ENCODE peak calls at places on chromosomes 5 and 9, in eight cellular contexts. One of them, this sample, is unnamed.

GRCh38 chr9:69645488-69645887 is 26.7 kb downstream of the APBA1 start:
- DNase-seq in neural progenitor cell: peak
- DNase-seq in upper lobe of right lung: peak
- DNase-seq in CD4-positive, alpha-beta T cell: no peak
- DNase-seq in dorsolateral prefrontal cortex: peak
- DNase-seq in CD8-positive, alpha-beta T cell: no peak
- DNase-seq in esophagus squamous epithelium: no peak
- DNase-seq in mammary epithelial cell: peak
- DNase-seq in this sample: no peak

GRCh38 chr5:59067976-59068651 is 485.2 kb downstream of the RAB3C start:
- DNase-seq in esophagus squamous epithelium: no peak
- DNase-seq in CD4-positive, alpha-beta T cell: no peak
- DNase-seq in upper lobe of right lung: no peak
- DNase-seq in neural progenitor cell: no peak
- DNase-seq in mammary epithelial cell: no peak
- DNase-seq in CD8-positive, alpha-beta T cell: no peak
- DNase-seq in dorsolateral prefrontal cortex: no peak
- DNase-seq in this sample: no peak

GRCh38 chr9:110744753-110745522 is 76.3 kb downstream of the MUSK start:
- DNase-seq in CD8-positive, alpha-beta T cell: no peak
- DNase-seq in CD4-positive, alpha-beta T cell: no peak
- DNase-seq in mammary epithelial cell: peak
- DNase-seq in esophagus squamous epithelium: no peak
- DNase-seq in dorsolateral prefrontal cortex: no peak
- DNase-seq in upper lobe of right lung: no peak
- DNase-seq in neural progenitor cell: no peak
- DNase-seq in this sample: no peak

GRCh38 chr9:126262738-126263137 is 63.9 kb upstream of the MVB12B start:
- DNase-seq in upper lobe of right lung: no peak
- DNase-seq in CD4-positive, alpha-beta T cell: no peak
- DNase-seq in CD8-positive, alpha-beta T cell: no peak
- DNase-seq in esophagus squamous epithelium: no peak
- DNase-seq in mammary epithelial cell: no peak
- DNase-seq in neural progenitor cell: no peak
- DNase-seq in dorsolateral prefrontal cortex: no peak
- DNase-seq in this sample: no peak

GRCh38 chr5:135193213-135194125 is 159.4 kb upstream of the PITX1 start:
- DNase-seq in CD8-positive, alpha-beta T cell: no peak
- DNase-seq in mammary epithelial cell: peak
- DNase-seq in CD4-positive, alpha-beta T cell: no peak
- DNase-seq in dorsolateral prefrontal cortex: no peak
- DNase-seq in upper lobe of right lung: no peak
- DNase-seq in esophagus squamous epithelium: no peak
- DNase-seq in neural progenitor cell: no peak
- DNase-seq in this sample: no peak

GRCh38 chr5:68114641-68115040 is 100.9 kb upstream of the PIK3R1 start:
- DNase-seq in mammary epithelial cell: peak
- DNase-seq in CD8-positive, alpha-beta T cell: no peak
- DNase-seq in esophagus squamous epithelium: no peak
- DNase-seq in upper lobe of right lung: no peak
- DNase-seq in CD4-positive, alpha-beta T cell: no peak
- DNase-seq in neural progenitor cell: no peak
- DNase-seq in dorsolateral prefrontal cortex: no peak
- DNase-seq in this sample: no peak

GRCh38 chr5:158995694-158996173 is 104.0 kb downstream of the EBF1 start:
- DNase-seq in dorsolateral prefrontal cortex: no peak
- DNase-seq in CD4-positive, alpha-beta T cell: no peak
- DNase-seq in esophagus squamous epithelium: no peak
- DNase-seq in neural progenitor cell: no peak
- DNase-seq in CD8-positive, alpha-beta T cell: no peak
- DNase-seq in upper lobe of right lung: no peak
- DNase-seq in mammary epithelial cell: no peak
- DNase-seq in this sample: no peak

GRCh38 chr5:27652505-27652904 is 614.1 kb upstream of the CDH9 start:
- DNase-seq in CD8-positive, alpha-beta T cell: no peak
- DNase-seq in mammary epithelial cell: no peak
- DNase-seq in esophagus squamous epithelium: no peak
- DNase-seq in dorsolateral prefrontal cortex: no peak
- DNase-seq in CD4-positive, alpha-beta T cell: no peak
- DNase-seq in neural progenitor cell: peak
- DNase-seq in upper lobe of right lung: no peak
- DNase-seq in this sample: no peak

GRCh38 chr5:141121563-141121962 is at the start of gene PCDHB4:
- DNase-seq in upper lobe of right lung: peak
- DNase-seq in dorsolateral prefrontal cortex: no peak
- DNase-seq in neural progenitor cell: peak
- DNase-seq in CD8-positive, alpha-beta T cell: no peak
- DNase-seq in esophagus squamous epithelium: no peak
- DNase-seq in mammary epithelial cell: peak
- DNase-seq in CD4-positive, alpha-beta T cell: no peak
- DNase-seq in this sample: no peak

GRCh38 chr5:141814064-141814982 is 63.9 kb downstream of the PCDH1 start:
- DNase-seq in CD4-positive, alpha-beta T cell: peak
- DNase-seq in CD8-positive, alpha-beta T cell: peak
- DNase-seq in mammary epithelial cell: peak
- DNase-seq in esophagus squamous epithelium: no peak
- DNase-seq in dorsolateral prefrontal cortex: peak
- DNase-seq in upper lobe of right lung: peak
- DNase-seq in neural progenitor cell: peak
- DNase-seq in this sample: peak

GRCh38 chr9:110742741-110743371 is 74.3 kb downstream of the MUSK start:
- DNase-seq in mammary epithelial cell: no peak
- DNase-seq in upper lobe of right lung: no peak
- DNase-seq in dorsolateral prefrontal cortex: no peak
- DNase-seq in esophagus squamous epithelium: no peak
- DNase-seq in CD4-positive, alpha-beta T cell: no peak
- DNase-seq in neural progenitor cell: peak
- DNase-seq in CD8-positive, alpha-beta T cell: no peak
- DNase-seq in this sample: no peak

GRCh38 chr5:56200856-56201638 is 32.1 kb downstream of the ANKRD55 start:
- DNase-seq in mammary epithelial cell: peak
- DNase-seq in neural progenitor cell: peak
- DNase-seq in upper lobe of right lung: no peak
- DNase-seq in dorsolateral prefrontal cortex: peak
- DNase-seq in esophagus squamous epithelium: no peak
- DNase-seq in CD8-positive, alpha-beta T cell: peak
- DNase-seq in CD4-positive, alpha-beta T cell: peak
- DNase-seq in this sample: peak

GRCh38 chr5:140566665-140567064 is 2.0 kb downstream of the SLC35A4 start:
- DNase-seq in neural progenitor cell: no peak
- DNase-seq in dorsolateral prefrontal cortex: no peak
- DNase-seq in upper lobe of right lung: no peak
- DNase-seq in CD4-positive, alpha-beta T cell: no peak
- DNase-seq in CD8-positive, alpha-beta T cell: no peak
- DNase-seq in mammary epithelial cell: no peak
- DNase-seq in esophagus squamous epithelium: no peak
- DNase-seq in this sample: no peak

GRCh38 chr5:195401-196160 is 4.3 kb downstream of the LRRC14B start:
- DNase-seq in esophagus squamous epithelium: no peak
- DNase-seq in neural progenitor cell: peak
- DNase-seq in dorsolateral prefrontal cortex: peak
- DNase-seq in upper lobe of right lung: peak
- DNase-seq in mammary epithelial cell: no peak
- DNase-seq in CD4-positive, alpha-beta T cell: no peak
- DNase-seq in CD8-positive, alpha-beta T cell: no peak
- DNase-seq in this sample: no peak
- TF ChIP-seq CTCF in esophagus squamous epithelium: no peak
- TF ChIP-seq CTCF in neural progenitor cell: peak
- TF ChIP-seq CTCF in dorsolateral prefrontal cortex: no peak
- TF ChIP-seq CTCF in upper lobe of right lung: no peak
- TF ChIP-seq CTCF in mammary epithelial cell: no peak
- TF ChIP-seq CTCF in CD4-positive, alpha-beta T cell: no peak
- TF ChIP-seq CTCF in CD8-positive, alpha-beta T cell: no peak
- TF ChIP-seq CTCF in this sample: no peak

GRCh38 chr5:181173027-181173419 is 25.6 kb downstream of the OR2V2 start:
- DNase-seq in neural progenitor cell: no peak
- DNase-seq in dorsolateral prefrontal cortex: no peak
- DNase-seq in upper lobe of right lung: no peak
- DNase-seq in esophagus squamous epithelium: no peak
- DNase-seq in CD4-positive, alpha-beta T cell: peak
- DNase-seq in CD8-positive, alpha-beta T cell: peak
- DNase-seq in mammary epithelial cell: no peak
- DNase-seq in this sample: no peak
- TF ChIP-seq CTCF in neural progenitor cell: peak
- TF ChIP-seq CTCF in dorsolateral prefrontal cortex: no peak
- TF ChIP-seq CTCF in upper lobe of right lung: no peak
- TF ChIP-seq CTCF in esophagus squamous epithelium: no peak
- TF ChIP-seq CTCF in CD4-positive, alpha-beta T cell: peak
- TF ChIP-seq CTCF in CD8-positive, alpha-beta T cell: no peak
- TF ChIP-seq CTCF in mammary epithelial cell: no peak
- TF ChIP-seq CTCF in this sample: peak

DNA sequence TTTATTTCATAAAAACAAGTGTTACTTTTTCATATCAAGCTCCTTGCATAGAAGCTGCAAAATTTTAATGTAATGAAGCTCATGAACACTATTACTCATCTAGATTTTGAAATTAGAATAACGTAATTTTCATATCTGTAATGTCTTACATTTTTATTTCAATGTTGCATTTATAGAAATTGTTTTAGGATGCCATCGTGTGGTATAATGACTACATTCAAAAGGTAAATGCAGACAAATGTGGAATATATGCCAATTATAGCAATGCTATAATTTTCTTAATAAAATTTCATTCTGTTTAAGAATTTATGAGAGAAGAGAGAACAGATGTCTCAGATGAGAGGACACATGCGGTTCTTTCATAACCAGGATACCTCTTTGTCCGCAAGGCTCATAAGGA is 230.2 kb downstream of the TMEM232 start:
- DNase-seq in CD8-positive, alpha-beta T cell: no peak
- DNase-seq in dorsolateral prefrontal cortex: no peak
- DNase-seq in CD4-positive, alpha-beta T cell: no peak
- DNase-seq in esophagus squamous epithelium: no peak
- DNase-seq in mammary epithelial cell: no peak
- DNase-seq in upper lobe of right lung: no peak
- DNase-seq in neural progenitor cell: no peak
- DNase-seq in this sample: no peak
- TF ChIP-seq CTCF in CD8-positive, alpha-beta T cell: no peak
- TF ChIP-seq CTCF in dorsolateral prefrontal cortex: no peak
- TF ChIP-seq CTCF in CD4-positive, alpha-beta T cell: no peak
- TF ChIP-seq CTCF in esophagus squamous epithelium: no peak
- TF ChIP-seq CTCF in mammary epithelial cell: no peak
- TF ChIP-seq CTCF in upper lobe of right lung: no peak
- TF ChIP-seq CTCF in neural progenitor cell: no peak
- TF ChIP-seq CTCF in this sample: no peak

GRCh38 chr5:168989731-168990505 is 311.0 kb downstream of the SLIT3 start:
- DNase-seq in esophagus squamous epithelium: no peak
- DNase-seq in CD8-positive, alpha-beta T cell: no peak
- DNase-seq in upper lobe of right lung: no peak
- DNase-seq in dorsolateral prefrontal cortex: no peak
- DNase-seq in mammary epithelial cell: no peak
- DNase-seq in CD4-positive, alpha-beta T cell: no peak
- DNase-seq in neural progenitor cell: no peak
- DNase-seq in this sample: no peak

GRCh38 chr5:168991311-168991710 is 309.6 kb downstream of the SLIT3 start:
- DNase-seq in mammary epithelial cell: peak
- DNase-seq in CD8-positive, alpha-beta T cell: no peak
- DNase-seq in neural progenitor cell: no peak
- DNase-seq in upper lobe of right lung: no peak
- DNase-seq in CD4-positive, alpha-beta T cell: no peak
- DNase-seq in esophagus squamous epithelium: no peak
- DNase-seq in dorsolateral prefrontal cortex: no peak
- DNase-seq in this sample: no peak

GRCh38 chr5:168995024-168995423 is 305.9 kb downstream of the SLIT3 start:
- DNase-seq in CD4-positive, alpha-beta T cell: no peak
- DNase-seq in upper lobe of right lung: no peak
- DNase-seq in dorsolateral prefrontal cortex: no peak
- DNase-seq in esophagus squamous epithelium: no peak
- DNase-seq in mammary epithelial cell: no peak
- DNase-seq in neural progenitor cell: no peak
- DNase-seq in CD8-positive, alpha-beta T cell: no peak
- DNase-seq in this sample: no peak

GRCh38 chr5:168991991-168992390 is 308.9 kb downstream of the SLIT3 start:
- DNase-seq in CD8-positive, alpha-beta T cell: no peak
- DNase-seq in dorsolateral prefrontal cortex: no peak
- DNase-seq in neural progenitor cell: no peak
- DNase-seq in upper lobe of right lung: no peak
- DNase-seq in esophagus squamous epithelium: no peak
- DNase-seq in mammary epithelial cell: no peak
- DNase-seq in CD4-positive, alpha-beta T cell: no peak
- DNase-seq in this sample: no peak

GRCh38 chr5:168992687-168993086 is 308.3 kb downstream of the SLIT3 start:
- DNase-seq in mammary epithelial cell: peak
- DNase-seq in neural progenitor cell: peak
- DNase-seq in CD8-positive, alpha-beta T cell: no peak
- DNase-seq in CD4-positive, alpha-beta T cell: no peak
- DNase-seq in esophagus squamous epithelium: no peak
- DNase-seq in upper lobe of right lung: no peak
- DNase-seq in dorsolateral prefrontal cortex: no peak
- DNase-seq in this sample: peak
- TF ChIP-seq CTCF in mammary epithelial cell: peak
- TF ChIP-seq CTCF in neural progenitor cell: peak
- TF ChIP-seq CTCF in CD8-positive, alpha-beta T cell: no peak
- TF ChIP-seq CTCF in CD4-positive, alpha-beta T cell: no peak
- TF ChIP-seq CTCF in esophagus squamous epithelium: peak
- TF ChIP-seq CTCF in upper lobe of right lung: peak
- TF ChIP-seq CTCF in dorsolateral prefrontal cortex: peak
- TF ChIP-seq CTCF in this sample: peak

DNA sequence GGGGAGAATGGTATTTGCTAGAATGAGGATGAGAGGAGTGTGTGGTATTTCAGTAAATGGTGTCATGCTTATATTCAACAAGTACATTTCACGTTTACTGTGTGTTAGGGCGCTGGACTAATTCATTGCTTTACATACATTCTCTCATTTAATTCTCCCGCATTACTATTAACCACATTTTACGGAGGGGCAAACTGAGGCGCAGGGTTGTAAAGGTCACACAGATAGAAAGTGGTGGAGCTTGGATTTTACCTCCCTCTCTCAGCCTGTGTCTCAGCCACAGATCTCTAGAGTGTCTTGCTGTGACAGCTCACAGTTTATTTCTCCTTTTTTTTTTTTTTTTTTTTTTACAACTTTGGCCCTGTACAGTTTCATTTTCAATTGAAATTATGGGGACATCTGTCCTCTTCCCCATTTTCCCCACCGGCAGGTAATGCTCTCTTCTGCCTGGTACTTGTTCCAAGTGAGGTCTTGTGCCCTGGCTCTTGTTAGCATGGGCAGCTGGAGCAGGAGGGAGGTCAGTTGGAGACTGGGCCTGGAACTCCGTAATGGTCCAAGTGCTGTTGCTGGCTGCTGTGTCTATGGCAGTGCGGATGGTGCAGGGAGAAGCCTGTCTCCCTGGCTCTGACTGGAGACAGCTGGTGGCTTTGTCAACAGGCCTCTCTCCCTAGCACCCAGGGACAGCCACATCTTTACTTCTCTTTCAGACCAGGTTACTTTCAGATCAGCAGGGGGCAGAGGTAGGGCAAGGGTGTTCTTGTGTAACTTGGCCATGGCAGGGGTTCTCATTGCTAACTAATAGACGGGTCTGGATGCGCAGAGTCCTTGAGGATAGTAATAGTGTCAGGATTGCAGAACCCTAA is 20.5 kb upstream of the NDST1 start:
- DNase-seq in CD8-positive, alpha-beta T cell: no peak
- DNase-seq in neural progenitor cell: no peak
- DNase-seq in dorsolateral prefrontal cortex: no peak
- DNase-seq in mammary epithelial cell: peak
- DNase-seq in CD4-positive, alpha-beta T cell: no peak
- DNase-seq in upper lobe of right lung: no peak
- DNase-seq in esophagus squamous epithelium: no peak
- DNase-seq in this sample: no peak
- TF ChIP-seq CTCF in CD8-positive, alpha-beta T cell: no peak
- TF ChIP-seq CTCF in neural progenitor cell: no peak
- TF ChIP-seq CTCF in dorsolateral prefrontal cortex: no peak
- TF ChIP-seq CTCF in mammary epithelial cell: peak
- TF ChIP-seq CTCF in CD4-positive, alpha-beta T cell: no peak
- TF ChIP-seq CTCF in upper lobe of right lung: peak
- TF ChIP-seq CTCF in esophagus squamous epithelium: peak
- TF ChIP-seq CTCF in this sample: peak

GRCh38 chr5:66348387-66349125 is 204.5 kb downstream of the SREK1 start:
- DNase-seq in neural progenitor cell: no peak
- DNase-seq in upper lobe of right lung: no peak
- DNase-seq in CD4-positive, alpha-beta T cell: no peak
- DNase-seq in CD8-positive, alpha-beta T cell: no peak
- DNase-seq in dorsolateral prefrontal cortex: no peak
- DNase-seq in esophagus squamous epithelium: no peak
- DNase-seq in mammary epithelial cell: no peak
- DNase-seq in this sample: no peak
- TF ChIP-seq CTCF in neural progenitor cell: no peak
- TF ChIP-seq CTCF in upper lobe of right lung: no peak
- TF ChIP-seq CTCF in CD4-positive, alpha-beta T cell: no peak
- TF ChIP-seq CTCF in CD8-positive, alpha-beta T cell: no peak
- TF ChIP-seq CTCF in dorsolateral prefrontal cortex: no peak
- TF ChIP-seq CTCF in esophagus squamous epithelium: no peak
- TF ChIP-seq CTCF in mammary epithelial cell: no peak
- TF ChIP-seq CTCF in this sample: no peak

This sample was measured in progenitor cell of endocrine pancreas.